ENCODE peak calls at places on chromosome 18, in eight cellular contexts. E is B cell; U is glutamatergic neuron; O is amygdala; N is LHCN-M2; F is lower lobe of right lung; Y is EL; I is central memory CD4-positive, alpha-beta T cell. W is an unnamed sample.

GRCh38 chr18:9612215-9612830 is 2.0 kb downstream of the PPP4R1 start:
- DNase-seq in E (peak), U (no peak), O (no peak), N (peak), F (no peak), Y (peak), I (peak), W (peak)

GRCh38 chr18:60112369-60112768 is 212.6 kb downstream of the PMAIP1 start:
- DNase-seq in E (no peak), U (no peak), O (no peak), N (no peak), F (no peak), Y (no peak), I (no peak), W (no peak)

GRCh38 chr18:8654482-8655451 is 45.5 kb downstream of the RAB12 start:
- DNase-seq in E (peak), U (no peak), O (no peak), N (no peak), F (no peak), Y (peak), I (peak), W (no peak)

GRCh38 chr18:25962176-25962575 is 128.2 kb downstream of the SS18 start:
- DNase-seq in E (no peak), U (no peak), O (no peak), N (no peak), F (no peak), Y (no peak), I (no peak), W (no peak)

GRCh38 chr18:25005602-25006375 is 346.2 kb downstream of the ZNF521 start:
- DNase-seq in E (no peak), U (no peak), O (no peak), N (peak), F (no peak), Y (no peak), I (no peak), W (no peak)

GRCh38 chr18:61926532-61926931 is 33.7 kb upstream of the RNF152 start:
- DNase-seq in E (no peak), U (no peak), O (no peak), N (no peak), F (no peak), Y (no peak), I (peak), W (no peak)

GRCh38 chr18:59516356-59517155 is 157.5 kb upstream of the LMAN1 start:
- DNase-seq in E (no peak), U (no peak), O (no peak), N (peak), F (no peak), Y (peak), I (no peak), W (peak)

GRCh38 chr18:3524706-3525105 is 74.7 kb downstream of the TGIF1 start:
- DNase-seq in E (no peak), U (no peak), O (no peak), N (peak), F (no peak), Y (no peak), I (no peak), W (no peak)

GRCh38 chr18:79965119-79965902 is 868 bp downstream of the HSBP1L1 start:
- DNase-seq in E (peak), U (peak), O (no peak), N (no peak), F (peak), Y (peak), I (peak), W (no peak)

GRCh38 chr18:43589611-43590151 is 312.4 kb upstream of the SYT4 start:
- DNase-seq in E (no peak), U (no peak), O (no peak), N (no peak), F (no peak), Y (no peak), I (no peak), W (no peak)

GRCh38 chr18:7417742-7418141 is 149.4 kb upstream of the PTPRM start:
- DNase-seq in E (no peak), U (no peak), O (no peak), N (no peak), F (no peak), Y (peak), I (no peak), W (peak)

GRCh38 chr18:681985-682384 is 24.5 kb downstream of the TYMS start:
- DNase-seq in E (no peak), U (no peak), O (no peak), N (no peak), F (no peak), Y (no peak), I (peak), W (no peak)

GRCh38 chr18:59814872-59815271 is 84.9 kb upstream of the PMAIP1 start:
- DNase-seq in E (no peak), U (no peak), O (no peak), N (peak), F (no peak), Y (peak), I (no peak), W (no peak)

GRCh38 chr18:7637269-7637668 is 70.2 kb downstream of the PTPRM start:
- DNase-seq in E (no peak), U (no peak), O (no peak), N (peak), F (no peak), Y (peak), I (no peak), W (peak)

GRCh38 chr18:78393463-78393862 is 586.2 kb upstream of the SALL3 start:
- DNase-seq in E (no peak), U (no peak), O (no peak), N (no peak), F (no peak), Y (no peak), I (no peak), W (no peak)

GRCh38 chr18:13511961-13512572 is 214.3 kb downstream of the FAM210A start:
- DNase-seq in E (no peak), U (no peak), O (no peak), N (no peak), F (no peak), Y (no peak), I (no peak), W (no peak)

GRCh38 chr18:5237083-5237722 is 40.1 kb upstream of the AKAIN1 start:
- DNase-seq in E (no peak), U (no peak), O (peak), N (peak), F (no peak), Y (no peak), I (no peak), W (no peak)

GRCh38 chr18:10320848-10321247 is 133.6 kb upstream of the APCDD1 start:
- DNase-seq in E (no peak), U (no peak), O (no peak), N (peak), F (no peak), Y (peak), I (no peak), W (no peak)